ENCODE peak calls at places on chromosomes 2 and 18, in five cellular contexts. One of them, this sample, is unnamed.

GRCh38 chr2:239685965-239686364 is 285.1 kb upstream of the HDAC4 start:
- DNase-seq in gastrocnemius medialis: no peak
- DNase-seq in CD4-positive, alpha-beta T cell: no peak
- DNase-seq in tibial artery: no peak
- DNase-seq in adrenal gland: no peak
- DNase-seq in this sample: no peak

GRCh38 chr2:62195421-62196277 is at the start of gene B3GNT2:
- DNase-seq in gastrocnemius medialis: peak; percentile 56
- DNase-seq in CD4-positive, alpha-beta T cell: peak; percentile 74
- DNase-seq in tibial artery: peak; percentile 66
- DNase-seq in adrenal gland: peak; percentile 83
- DNase-seq in this sample: peak; percentile 82

GRCh38 chr2:42099431-42100173 is 51.8 kb downstream of the PKDCC start:
- DNase-seq in gastrocnemius medialis: no peak
- DNase-seq in CD4-positive, alpha-beta T cell: no peak
- DNase-seq in tibial artery: no peak
- DNase-seq in adrenal gland: no peak
- DNase-seq in this sample: no peak

GRCh38 chr2:146934921-146935320 is 909.9 kb upstream of the ACVR2A start:
- DNase-seq in gastrocnemius medialis: no peak
- DNase-seq in CD4-positive, alpha-beta T cell: no peak
- DNase-seq in tibial artery: no peak
- DNase-seq in adrenal gland: no peak
- DNase-seq in this sample: no peak

GRCh38 chr2:2828774-2829368 is 497.8 kb upstream of the MYT1L start:
- DNase-seq in gastrocnemius medialis: no peak
- DNase-seq in CD4-positive, alpha-beta T cell: no peak
- DNase-seq in tibial artery: no peak
- DNase-seq in adrenal gland: peak; percentile 18
- DNase-seq in this sample: no peak

GRCh38 chr2:233414273-233414654 is 60.0 kb downstream of the DGKD start:
- DNase-seq in gastrocnemius medialis: peak; percentile 90
- DNase-seq in CD4-positive, alpha-beta T cell: no peak
- DNase-seq in tibial artery: no peak
- DNase-seq in adrenal gland: no peak
- DNase-seq in this sample: peak; percentile 48

GRCh38 chr18:23580677-23581367 is 5.5 kb downstream of the NPC1 start:
- DNase-seq in gastrocnemius medialis: no peak
- DNase-seq in CD4-positive, alpha-beta T cell: no peak
- DNase-seq in tibial artery: no peak
- DNase-seq in adrenal gland: no peak
- DNase-seq in this sample: no peak

GRCh38 chr2:128487650-128488387 is 169.2 kb upstream of the HS6ST1 start:
- DNase-seq in gastrocnemius medialis: no peak
- DNase-seq in CD4-positive, alpha-beta T cell: no peak
- DNase-seq in tibial artery: no peak
- DNase-seq in adrenal gland: peak; percentile 6
- DNase-seq in this sample: peak; percentile 39

GRCh38 chr2:59296279-59296678 is 1055.2 kb upstream of the FANCL start:
- DNase-seq in gastrocnemius medialis: no peak
- DNase-seq in CD4-positive, alpha-beta T cell: no peak
- DNase-seq in tibial artery: no peak
- DNase-seq in adrenal gland: peak; percentile 39
- DNase-seq in this sample: no peak

GRCh38 chr18:29003194-29003593 is 826.3 kb upstream of the CDH2 start:
- DNase-seq in gastrocnemius medialis: no peak
- DNase-seq in CD4-positive, alpha-beta T cell: no peak
- DNase-seq in tibial artery: no peak
- DNase-seq in adrenal gland: no peak
- DNase-seq in this sample: no peak

GRCh38 chr2:206983156-206983875 is 44.0 kb downstream of the CPO start:
- DNase-seq in gastrocnemius medialis: no peak
- DNase-seq in CD4-positive, alpha-beta T cell: no peak
- DNase-seq in tibial artery: no peak
- DNase-seq in adrenal gland: no peak
- DNase-seq in this sample: no peak

GRCh38 chr2:9057939-9058761 is 54.7 kb upstream of the MBOAT2 start:
- DNase-seq in gastrocnemius medialis: no peak
- DNase-seq in CD4-positive, alpha-beta T cell: no peak
- DNase-seq in tibial artery: no peak
- DNase-seq in adrenal gland: no peak
- DNase-seq in this sample: no peak

GRCh38 chr2:105865222-105865913 is 120.7 kb downstream of the NCK2 start:
- DNase-seq in gastrocnemius medialis: no peak
- DNase-seq in CD4-positive, alpha-beta T cell: no peak
- DNase-seq in tibial artery: no peak
- DNase-seq in adrenal gland: no peak
- DNase-seq in this sample: no peak

GRCh38 chr18:7038330-7038846 is 79.2 kb downstream of the LAMA1 start:
- DNase-seq in gastrocnemius medialis: peak; percentile 78
- DNase-seq in CD4-positive, alpha-beta T cell: no peak
- DNase-seq in tibial artery: peak; percentile 94
- DNase-seq in adrenal gland: peak; percentile 72
- DNase-seq in this sample: no peak

GRCh38 chr18:159037-159652 is 788 bp downstream of the USP14 start:
- DNase-seq in gastrocnemius medialis: no peak
- DNase-seq in CD4-positive, alpha-beta T cell: no peak
- DNase-seq in tibial artery: no peak
- DNase-seq in adrenal gland: no peak
- DNase-seq in this sample: no peak

GRCh38 chr2:66692521-66692920 is 257.6 kb downstream of the MEIS1 start:
- DNase-seq in gastrocnemius medialis: no peak
- DNase-seq in CD4-positive, alpha-beta T cell: no peak
- DNase-seq in tibial artery: no peak
- DNase-seq in adrenal gland: no peak
- DNase-seq in this sample: no peak

GRCh38 chr2:32484907-32485306 is 128.1 kb downstream of the BIRC6 start:
- DNase-seq in gastrocnemius medialis: peak; percentile 26
- DNase-seq in CD4-positive, alpha-beta T cell: no peak
- DNase-seq in tibial artery: no peak
- DNase-seq in adrenal gland: no peak
- DNase-seq in this sample: no peak

GRCh38 chr2:102072741-102073140 is 69.8 kb upstream of the IL1R1 start:
- DNase-seq in gastrocnemius medialis: no peak
- DNase-seq in CD4-positive, alpha-beta T cell: no peak
- DNase-seq in tibial artery: no peak
- DNase-seq in adrenal gland: no peak
- DNase-seq in this sample: no peak

GRCh38 chr2:19580830-19581229 is 222.4 kb upstream of the OSR1 start:
- DNase-seq in gastrocnemius medialis: no peak
- DNase-seq in CD4-positive, alpha-beta T cell: no peak
- DNase-seq in tibial artery: no peak
- DNase-seq in adrenal gland: no peak
- DNase-seq in this sample: no peak

GRCh38 chr18:66764225-66764624 is 160.3 kb upstream of the CDH19 start:
- DNase-seq in gastrocnemius medialis: peak; percentile 32
- DNase-seq in CD4-positive, alpha-beta T cell: no peak
- DNase-seq in tibial artery: peak; percentile 26
- DNase-seq in adrenal gland: no peak
- DNase-seq in this sample: no peak

GRCh38 chr2:99487906-99488305 is 1.9 kb downstream of the REV1 start:
- DNase-seq in gastrocnemius medialis: no peak
- DNase-seq in CD4-positive, alpha-beta T cell: no peak
- DNase-seq in tibial artery: no peak
- DNase-seq in adrenal gland: no peak
- DNase-seq in this sample: no peak

GRCh38 chr2:234164499-234165409 is 114.3 kb downstream of the SPP2 start:
- DNase-seq in gastrocnemius medialis: no peak
- DNase-seq in CD4-positive, alpha-beta T cell: peak; percentile 31
- DNase-seq in tibial artery: no peak
- DNase-seq in adrenal gland: no peak
- DNase-seq in this sample: no peak

GRCh38 chr2:19349911-19350677 is 8.3 kb downstream of the OSR1 start:
- DNase-seq in gastrocnemius medialis: no peak
- DNase-seq in CD4-positive, alpha-beta T cell: no peak
- DNase-seq in tibial artery: peak; percentile 59
- DNase-seq in adrenal gland: peak; percentile 72
- DNase-seq in this sample: no peak

GRCh38 chr18:54983041-54983686 is 23.9 kb upstream of the CCDC68 start:
- DNase-seq in gastrocnemius medialis: no peak
- DNase-seq in CD4-positive, alpha-beta T cell: no peak
- DNase-seq in tibial artery: no peak
- DNase-seq in adrenal gland: no peak
- DNase-seq in this sample: no peak

GRCh38 chr18:79856119-79857080 is 58.7 kb downstream of the KCNG2 start:
- DNase-seq in gastrocnemius medialis: no peak
- DNase-seq in CD4-positive, alpha-beta T cell: no peak
- DNase-seq in tibial artery: no peak
- DNase-seq in adrenal gland: peak; percentile 19
- DNase-seq in this sample: no peak

GRCh38 chr18:8424481-8424880 is 184.8 kb upstream of the RAB12 start:
- DNase-seq in gastrocnemius medialis: no peak
- DNase-seq in CD4-positive, alpha-beta T cell: no peak
- DNase-seq in tibial artery: no peak
- DNase-seq in adrenal gland: no peak
- DNase-seq in this sample: no peak

DNA sequence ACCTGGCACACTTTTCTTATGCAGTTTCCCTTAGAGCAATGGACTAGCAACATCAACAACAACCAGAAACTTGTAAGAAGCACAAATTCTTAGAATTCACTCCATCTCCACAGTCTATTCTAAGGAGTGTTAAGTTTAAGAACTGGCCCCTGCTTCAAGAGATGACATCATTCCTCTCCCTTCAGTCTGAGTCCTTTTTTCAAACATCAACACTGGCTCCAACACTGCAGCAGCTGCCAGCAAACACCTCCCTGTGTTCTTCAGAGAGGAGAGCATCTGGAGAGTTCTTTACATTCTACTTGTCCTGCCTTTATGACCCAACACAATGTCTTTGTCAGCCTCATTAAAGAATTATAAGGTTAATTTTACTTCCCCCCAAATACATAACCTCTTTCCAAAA is 122.3 kb downstream of the HNMT start:
- DNase-seq in gastrocnemius medialis: no peak
- DNase-seq in CD4-positive, alpha-beta T cell: no peak
- DNase-seq in tibial artery: no peak
- DNase-seq in adrenal gland: no peak
- DNase-seq in this sample: no peak
- TF ChIP-seq CTCF in gastrocnemius medialis: no peak
- TF ChIP-seq CTCF in CD4-positive, alpha-beta T cell: no peak
- TF ChIP-seq CTCF in tibial artery: no peak
- TF ChIP-seq CTCF in adrenal gland: no peak
- TF ChIP-seq CTCF in this sample: no peak

GRCh38 chr2:236117396-236117795 is 50.8 kb downstream of the GBX2 start:
- DNase-seq in gastrocnemius medialis: no peak
- DNase-seq in CD4-positive, alpha-beta T cell: no peak
- DNase-seq in tibial artery: no peak
- DNase-seq in adrenal gland: no peak
- DNase-seq in this sample: no peak

GRCh38 chr2:236120006-236120740 is 48.0 kb downstream of the GBX2 start:
- DNase-seq in gastrocnemius medialis: no peak
- DNase-seq in CD4-positive, alpha-beta T cell: no peak
- DNase-seq in tibial artery: no peak
- DNase-seq in adrenal gland: no peak
- DNase-seq in this sample: no peak

GRCh38 chr2:236117861-236118269 is 50.3 kb downstream of the GBX2 start:
- DNase-seq in gastrocnemius medialis: no peak
- DNase-seq in CD4-positive, alpha-beta T cell: no peak
- DNase-seq in tibial artery: no peak
- DNase-seq in adrenal gland: no peak
- DNase-seq in this sample: no peak

GRCh38 chr2:236119476-236119875 is 48.7 kb downstream of the GBX2 start:
- DNase-seq in gastrocnemius medialis: no peak
- DNase-seq in CD4-positive, alpha-beta T cell: no peak
- DNase-seq in tibial artery: no peak
- DNase-seq in adrenal gland: no peak
- DNase-seq in this sample: no peak

DNA sequence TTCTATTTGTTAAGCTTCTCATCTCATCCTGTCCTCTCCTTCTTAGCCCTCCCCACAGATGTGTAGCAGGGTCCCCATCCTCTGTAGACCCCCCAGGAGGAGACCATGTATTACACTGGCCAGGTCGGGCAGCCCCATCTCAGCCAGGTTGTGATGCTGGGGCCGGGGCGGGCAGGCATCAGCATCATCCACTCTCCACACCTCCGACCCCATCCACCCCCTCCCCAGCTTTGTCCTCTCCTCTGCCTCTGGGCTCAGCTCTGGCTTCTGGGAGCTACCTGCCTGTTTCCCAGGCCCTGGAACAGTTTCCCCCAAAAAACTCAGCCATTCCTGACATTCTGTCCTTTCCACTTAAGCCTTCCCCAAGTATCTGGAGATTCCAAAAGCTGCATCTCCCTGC is 49.2 kb downstream of the GBX2 start:
- DNase-seq in gastrocnemius medialis: no peak
- DNase-seq in CD4-positive, alpha-beta T cell: no peak
- DNase-seq in tibial artery: no peak
- DNase-seq in adrenal gland: no peak
- DNase-seq in this sample: no peak
- TF ChIP-seq CTCF in gastrocnemius medialis: no peak
- TF ChIP-seq CTCF in CD4-positive, alpha-beta T cell: no peak
- TF ChIP-seq CTCF in tibial artery: no peak
- TF ChIP-seq CTCF in adrenal gland: no peak
- TF ChIP-seq CTCF in this sample: no peak

GRCh38 chr2:100923461-100924020 is 78.5 kb upstream of the RPL31 start:
- DNase-seq in gastrocnemius medialis: no peak
- DNase-seq in CD4-positive, alpha-beta T cell: no peak
- DNase-seq in tibial artery: no peak
- DNase-seq in adrenal gland: no peak
- DNase-seq in this sample: no peak

GRCh38 chr2:100921685-100922161 is 80.4 kb upstream of the RPL31 start:
- DNase-seq in gastrocnemius medialis: no peak
- DNase-seq in CD4-positive, alpha-beta T cell: no peak
- DNase-seq in tibial artery: no peak
- DNase-seq in adrenal gland: no peak
- DNase-seq in this sample: no peak

GRCh38 chr2:100924122-100924519 is 78.0 kb upstream of the RPL31 start:
- DNase-seq in gastrocnemius medialis: no peak
- DNase-seq in CD4-positive, alpha-beta T cell: no peak
- DNase-seq in tibial artery: no peak
- DNase-seq in adrenal gland: no peak
- DNase-seq in this sample: no peak

GRCh38 chr2:100924520-100925451 is 77.3 kb upstream of the RPL31 start:
- DNase-seq in gastrocnemius medialis: no peak
- DNase-seq in CD4-positive, alpha-beta T cell: peak; percentile 12
- DNase-seq in tibial artery: no peak
- DNase-seq in adrenal gland: peak; percentile 75
- DNase-seq in this sample: no peak

GRCh38 chr2:100919316-100919715 is 82.8 kb upstream of the RPL31 start:
- DNase-seq in gastrocnemius medialis: no peak
- DNase-seq in CD4-positive, alpha-beta T cell: no peak
- DNase-seq in tibial artery: no peak
- DNase-seq in adrenal gland: no peak
- DNase-seq in this sample: no peak
- TF ChIP-seq CTCF in gastrocnemius medialis: peak; percentile 10
- TF ChIP-seq CTCF in CD4-positive, alpha-beta T cell: peak; percentile 29
- TF ChIP-seq CTCF in tibial artery: no peak
- TF ChIP-seq CTCF in adrenal gland: peak; percentile 8
- TF ChIP-seq CTCF in this sample: peak; percentile 72

DNA sequence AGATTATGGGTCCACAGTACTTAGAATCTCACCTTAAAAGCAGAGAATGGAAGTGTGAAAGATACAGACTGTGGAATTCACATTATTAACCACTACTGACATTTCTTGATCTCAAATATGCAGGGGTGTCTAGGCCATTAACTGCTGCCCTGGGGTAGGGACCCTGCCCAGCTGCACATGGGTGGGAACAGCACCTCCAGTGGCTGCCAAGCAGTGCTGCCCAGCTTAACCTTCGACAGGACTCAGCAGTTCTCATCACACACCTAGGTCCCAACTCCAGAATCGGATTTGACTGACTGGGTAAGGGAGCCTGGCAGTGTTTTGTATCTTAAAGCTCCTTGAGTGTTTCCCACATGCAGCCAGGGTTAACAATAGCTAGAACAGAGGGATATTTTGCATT is 14.9 kb downstream of the ERFE start:
- DNase-seq in gastrocnemius medialis: no peak
- DNase-seq in CD4-positive, alpha-beta T cell: no peak
- DNase-seq in tibial artery: no peak
- DNase-seq in adrenal gland: no peak
- DNase-seq in this sample: no peak
- TF ChIP-seq CTCF in gastrocnemius medialis: no peak
- TF ChIP-seq CTCF in CD4-positive, alpha-beta T cell: no peak
- TF ChIP-seq CTCF in tibial artery: no peak
- TF ChIP-seq CTCF in adrenal gland: no peak
- TF ChIP-seq CTCF in this sample: peak; percentile 52